ENCODE peak calls at places on chromosomes 12 and 14, in six cellular contexts. Y is fibroblast of lung, K is HCT116, U is neuronal stem cell, Z is mesendoderm, H is keratinocyte. T is an unnamed sample.
A peak's percentile ranks its signal among the peaks of the same experiment; 100 is the strongest.

GRCh38 chr12:26991826-26992225 is 22.4 kb downstream of the TM7SF3 start:
- DNase-seq in Y (no peak), K (no peak), U (no peak), Z (no peak), H (no peak), T (no peak)

GRCh38 chr12:79262938-79263337 is 398.4 kb downstream of the SYT1 start:
- DNase-seq in Y (peak; percentile 7), K (no peak), U (peak; percentile 12), Z (peak; percentile 21), H (no peak), T (peak; percentile 92)

GRCh38 chr12:115140981-115141380 is 457.0 kb upstream of the TBX3 start:
- DNase-seq in Y (no peak), K (no peak), U (no peak), Z (peak; percentile 37), H (no peak), T (no peak)

GRCh38 chr14:61368061-61368710 is 46.8 kb downstream of the PRKCH start:
- DNase-seq in Y (no peak), K (no peak), U (no peak), Z (peak; percentile 76), H (no peak), T (no peak)

GRCh38 chr12:132494294-132495164 is 4.6 kb downstream of the FBRSL1 start:
- DNase-seq in Y (no peak), K (no peak), U (no peak), Z (no peak), H (no peak), T (no peak)

GRCh38 chr12:26719852-26720251 is 113.1 kb downstream of the ITPR2 start:
- DNase-seq in Y (no peak), K (no peak), U (no peak), Z (no peak), H (no peak), T (no peak)

GRCh38 chr12:50647479-50647878 is 116.4 kb upstream of the ATF1 start:
- DNase-seq in Y (no peak), K (peak; percentile 72), U (no peak), Z (peak; percentile 35), H (no peak), T (peak; percentile 84)

GRCh38 chr12:69007858-69008314 is 74.9 kb upstream of the CPM start:
- DNase-seq in Y (peak; percentile 25), K (no peak), U (peak; percentile 47), Z (no peak), H (no peak), T (no peak)

GRCh38 chr12:59040651-59041050 is 120.3 kb upstream of the LRIG3 start:
- DNase-seq in Y (peak; percentile 88), K (no peak), U (peak; percentile 62), Z (peak; percentile 74), H (no peak), T (peak; percentile 97)

GRCh38 chr14:35963209-35963608 is 137.1 kb downstream of the BRMS1L start:
- DNase-seq in Y (no peak), K (peak; percentile 15), U (no peak), Z (peak; percentile 66), H (no peak), T (no peak)

GRCh38 chr12:47901285-47902093 is 3.3 kb downstream of the VDR start:
- DNase-seq in Y (no peak), K (no peak), U (no peak), Z (no peak), H (no peak), T (no peak)

GRCh38 chr12:54140958-54141388 is 47.8 kb downstream of the SMUG1 start:
- DNase-seq in Y (no peak), K (no peak), U (no peak), Z (peak; percentile 71), H (no peak), T (no peak)

GRCh38 chr12:49808686-49809368 is 19.4 kb downstream of the NCKAP5L start:
- DNase-seq in Y (no peak), K (no peak), U (no peak), Z (peak; percentile 69), H (no peak), T (peak; percentile 18)

GRCh38 chr14:60565211-60565610 is 56.3 kb downstream of the SIX6 start:
- DNase-seq in Y (peak; percentile 63), K (no peak), U (no peak), Z (no peak), H (no peak), T (peak; percentile 85)

GRCh38 chr12:32061033-32061432 is 45.6 kb upstream of the BICD1 start:
- DNase-seq in Y (no peak), K (no peak), U (no peak), Z (no peak), H (no peak), T (no peak)
- H3K4me2 ChIP-seq in Y (no peak overlapping the region), K (no peak overlapping the region), U (no peak overlapping the region), Z (no peak overlapping the region), H (no peak overlapping the region), T (no peak overlapping the region)

GRCh38 chr14:69816216-69816615 is 19.2 kb upstream of the SLC10A1 start:
- DNase-seq in Y (no peak), K (no peak), U (no peak), Z (no peak), H (no peak), T (no peak)

GRCh38 chr14:69819607-69820006 is 22.6 kb upstream of the SLC10A1 start:
- DNase-seq in Y (no peak), K (no peak), U (no peak), Z (no peak), H (no peak), T (no peak)

GRCh38 chr14:69818760-69819191 is 21.7 kb upstream of the SLC10A1 start:
- DNase-seq in Y (peak; percentile 69), K (peak; percentile 66), U (peak; percentile 87), Z (peak; percentile 76), H (no peak), T (peak; percentile 12)

GRCh38 chr14:69822456-69822855 is 25.4 kb upstream of the SLC10A1 start:
- DNase-seq in Y (no peak), K (no peak), U (no peak), Z (no peak), H (no peak), T (no peak)

GRCh38 chr14:69820991-69821390 is 23.9 kb upstream of the SLC10A1 start:
- DNase-seq in Y (no peak), K (no peak), U (no peak), Z (no peak), H (peak; percentile 50), T (no peak)
- H3K27me3 ChIP-seq in Y (no peaks in the 10 kb centered on the region), K (peaks cover 11% of the 10 kb centered on the region), U (no peaks in the 10 kb centered on the region), Z (no peaks in the 10 kb centered on the region), H (peaks cover 4% of the 10 kb centered on the region), T (peaks cover 4% of the 10 kb centered on the region)

GRCh38 chr12:109489016-109489954 is 11.9 kb downstream of the UBE3B start:
- DNase-seq in Y (no peak), K (no peak), U (no peak), Z (no peak), H (no peak), T (no peak)
- H3K9ac ChIP-seq in Y (no peak overlapping the region), K (no peak overlapping the region), U (no peak overlapping the region), Z (no peak overlapping the region), H (no peak overlapping the region), T (no peak overlapping the region)

GRCh38 chr12:106248177-106248848 is 493 bp upstream of the CKAP4 start:
- DNase-seq in Y (peak; percentile 71), K (no peak), U (peak; percentile 47), Z (peak; percentile 64), H (no peak), T (peak; percentile 63)
- H3K4me2 ChIP-seq in Y (peak overlapping the region; percentile 80), K (peak overlapping the region; percentile 86), U (peak overlapping the region; percentile 80), Z (peak overlapping the region; percentile 92), H (peak overlapping the region; percentile 84), T (peak overlapping the region; percentile 92)

GRCh38 chr12:109199324-109199723 is 82.9 kb downstream of the ACACB start:
- DNase-seq in Y (no peak), K (no peak), U (no peak), Z (no peak), H (no peak), T (no peak)

GRCh38 chr12:109200825-109201495 is 84.6 kb downstream of the ACACB start:
- DNase-seq in Y (no peak), K (no peak), U (no peak), Z (no peak), H (no peak), T (no peak)

GRCh38 chr12:109203480-109203879 is 87.1 kb downstream of the ACACB start:
- DNase-seq in Y (no peak), K (no peak), U (no peak), Z (no peak), H (no peak), T (no peak)

GRCh38 chr12:109202770-109203169 is 86.4 kb downstream of the ACACB start:
- DNase-seq in Y (peak; percentile 29), K (no peak), U (no peak), Z (no peak), H (no peak), T (no peak)

GRCh38 chr12:109201496-109201885 is 85.1 kb downstream of the ACACB start:
- DNase-seq in Y (no peak), K (no peak), U (no peak), Z (no peak), H (no peak), T (no peak)
- H3K27me3 ChIP-seq in Y (no peaks in the 10 kb centered on the region), K (no peaks in the 10 kb centered on the region), U (no peaks in the 10 kb centered on the region), Z (no peaks in the 10 kb centered on the region), H (no peaks in the 10 kb centered on the region), T (no peaks in the 10 kb centered on the region)

GRCh38 chr14:91322623-91323022 is 78.1 kb upstream of the GPR68 start:
- DNase-seq in Y (no peak), K (no peak), U (no peak), Z (no peak), H (no peak), T (no peak)

GRCh38 chr14:91318911-91319310 is 74.4 kb upstream of the GPR68 start:
- DNase-seq in Y (no peak), K (no peak), U (no peak), Z (no peak), H (no peak), T (no peak)

GRCh38 chr14:91320266-91320665 is 75.8 kb upstream of the GPR68 start:
- DNase-seq in Y (no peak), K (no peak), U (no peak), Z (no peak), H (no peak), T (no peak)

GRCh38 chr14:91323031-91323430 is 78.5 kb upstream of the GPR68 start:
- DNase-seq in Y (no peak), K (no peak), U (no peak), Z (no peak), H (no peak), T (no peak)

GRCh38 chr14:91321131-91321530 is 76.6 kb upstream of the GPR68 start:
- DNase-seq in Y (no peak), K (no peak), U (no peak), Z (no peak), H (no peak), T (no peak)
- H3K9ac ChIP-seq in Y (no peak overlapping the region), K (no peak overlapping the region), U (no peak overlapping the region), Z (no peak overlapping the region), H (no peak overlapping the region), T (no peak overlapping the region)

GRCh38 chr12:81757731-81758325 is 1.3 kb downstream of the PPFIA2 start:
- DNase-seq in Y (no peak), K (no peak), U (no peak), Z (no peak), H (no peak), T (no peak)
- H3K4me2 ChIP-seq in Y (peak overlapping the region; percentile 82), K (peak overlapping the region; percentile 68), U (peak overlapping the region; percentile 98), Z (no peak overlapping the region), H (no peak overlapping the region), T (peak overlapping the region; percentile 94)

GRCh38 chr12:95548539-95549391 is 2.5 kb downstream of the USP44 start:
- DNase-seq in Y (peak; percentile 17), K (no peak), U (peak; percentile 76), Z (peak; percentile 48), H (no peak), T (no peak)
- H3K27me3 ChIP-seq in Y (peaks cover 8% of the 10 kb centered on the region), K (no peaks in the 10 kb centered on the region), U (no peaks in the 10 kb centered on the region), Z (no peaks in the 10 kb centered on the region), H (peaks cover 37% of the 10 kb centered on the region), T (peaks cover 23% of the 10 kb centered on the region)

T was measured in astrocyte.